ENCODE peak calls at places on chromosomes 13 and 19, in four cellular contexts. L, G, A and Q are unnamed samples.

GRCh38 chr13:20492036-20492435 is 33.6 kb downstream of the CRYL1 start:
- DNase-seq in L (no peak), G (no peak), A (no peak), Q (no peak)

GRCh38 chr19:19110410-19111137 is 27.7 kb downstream of the TMEM161A start:
- DNase-seq in L (peak), G (no peak), A (no peak), Q (no peak)

GRCh38 chr13:98443329-98443728 is 133.6 kb downstream of the STK24 start:
- DNase-seq in L (peak), G (no peak), A (peak), Q (peak)

GRCh38 chr13:86109107-86109506 is 309.9 kb upstream of the SLITRK6 start:
- DNase-seq in L (no peak), G (no peak), A (no peak), Q (no peak)

GRCh38 chr19:51714848-51715247 is 8.9 kb downstream of the HAS1 start:
- DNase-seq in L (no peak), G (no peak), A (no peak), Q (no peak)

GRCh38 chr13:86563308-86563707 is 764.1 kb upstream of the SLITRK6 start:
- DNase-seq in L (peak), G (no peak), A (peak), Q (peak)

GRCh38 chr19:47107201-47107952 is 6.2 kb downstream of the ZC3H4 start:
- DNase-seq in L (peak), G (no peak), A (no peak), Q (peak)

GRCh38 chr13:102902789-102903347 is 57.0 kb downstream of the ERCC5 start:
- DNase-seq in L (peak), G (no peak), A (no peak), Q (no peak)

GRCh38 chr19:12841094-12841493 is 2.8 kb downstream of the MAST1 start:
- DNase-seq in L (no peak), G (no peak), A (no peak), Q (no peak)

GRCh38 chr13:73623281-73623680 is 510.9 kb downstream of the KLF12 start:
- DNase-seq in L (no peak), G (no peak), A (no peak), Q (no peak)

GRCh38 chr13:50726164-50726563 is 117.3 kb downstream of the DLEU7 start:
- DNase-seq in L (no peak), G (no peak), A (no peak), Q (no peak)

GRCh38 chr13:110617326-110618072 is 2.2 kb downstream of the NAXD start:
- DNase-seq in L (peak), G (no peak), A (peak), Q (no peak)

GRCh38 chr13:94992277-94992989 is 280.1 kb upstream of the SOX21 start:
- DNase-seq in L (no peak), G (no peak), A (no peak), Q (no peak)

GRCh38 chr13:112958127-112958989 is 10.7 kb upstream of the MCF2L start:
- DNase-seq in L (no peak), G (no peak), A (no peak), Q (no peak)

GRCh38 chr19:45336696-45337251 is 3.8 kb upstream of the KLC3 start:
- DNase-seq in L (no peak), G (no peak), A (no peak), Q (no peak)

GRCh38 chr19:43474986-43475705 is 9.7 kb upstream of the LYPD3 start:
- DNase-seq in L (peak), G (peak), A (peak), Q (no peak)

GRCh38 chr13:82947121-82948077 is 934.9 kb downstream of the SLITRK1 start:
- DNase-seq in L (peak), G (no peak), A (peak), Q (no peak)

GRCh38 chr13:113491418-113491883 is 940 bp upstream of the DCUN1D2 start:
- DNase-seq in L (peak), G (no peak), A (no peak), Q (no peak)

GRCh38 chr19:11234486-11235075 is 4.8 kb upstream of the ANGPTL8 start:
- DNase-seq in L (no peak), G (no peak), A (no peak), Q (no peak)

GRCh38 chr13:33383724-33384577 is 98.4 kb upstream of the STARD13 start:
- DNase-seq in L (no peak), G (no peak), A (no peak), Q (no peak)

GRCh38 chr13:52053460-52053859 is 29.0 kb downstream of the UTP14C start:
- DNase-seq in L (no peak), G (no peak), A (no peak), Q (no peak)

GRCh38 chr19:45283443-45284033 is 32.5 kb downstream of the MARK4 start:
- DNase-seq in L (no peak), G (no peak), A (no peak), Q (no peak)

GRCh38 chr19:38685666-38686529 is 38.4 kb downstream of the ACTN4 start:
- DNase-seq in L (peak), G (no peak), A (peak), Q (peak)

GRCh38 chr13:93915269-93915809 is 564.1 kb downstream of the DCT start:
- DNase-seq in L (peak), G (no peak), A (peak), Q (no peak)

GRCh38 chr19:22918221-22918620 is 84.8 kb downstream of the ZNF728 start:
- DNase-seq in L (no peak), G (no peak), A (no peak), Q (no peak)

GRCh38 chr19:41940443-41941409 is 12.5 kb upstream of the ERFL start:
- DNase-seq in L (no peak), G (no peak), A (no peak), Q (no peak)